ENCODE peak calls at places on chromosome 20, in eight cellular contexts. X is GM23338, N is tibial nerve, A is upper lobe of right lung, F is pancreas, M is cardiac muscle cell, P is stomach, D is colonic mucosa. I is an unnamed sample.

GRCh38 chr20:41054463-41055230 is 26.0 kb downstream of the TOP1 start:
- DNase-seq in X (no peak), N (no peak), A (no peak), F (no peak), M (no peak), P (no peak), D (no peak), I (no peak)

GRCh38 chr20:1377984-1378742 is 14.7 kb downstream of the FKBP1A start:
- DNase-seq in X (no peak), N (no peak), A (no peak), F (no peak), M (no peak), P (no peak), D (no peak), I (peak)

GRCh38 chr20:6142348-6142993 is 19.6 kb upstream of the FERMT1 start:
- DNase-seq in X (peak), N (peak), A (no peak), F (peak), M (peak), P (peak), D (peak), I (no peak)

GRCh38 chr20:19603390-19603753 is 154.7 kb upstream of the RIN2 start:
- DNase-seq in X (no peak), N (no peak), A (no peak), F (no peak), M (no peak), P (no peak), D (no peak), I (no peak)

GRCh38 chr20:18645851-18646250 is 58.0 kb downstream of the DTD1 start:
- DNase-seq in X (peak), N (no peak), A (no peak), F (no peak), M (no peak), P (no peak), D (no peak), I (no peak)

GRCh38 chr20:23490817-23491216 is at the start of gene CST8:
- DNase-seq in X (no peak), N (no peak), A (no peak), F (no peak), M (no peak), P (no peak), D (no peak), I (no peak)

GRCh38 chr20:45095753-45096371 is 5.1 kb downstream of the KCNS1 start:
- DNase-seq in X (peak), N (peak), A (no peak), F (no peak), M (peak), P (peak), D (peak), I (no peak)

GRCh38 chr20:52003415-52003814 is 188.2 kb downstream of the ZFP64 start:
- DNase-seq in X (no peak), N (no peak), A (no peak), F (no peak), M (no peak), P (no peak), D (no peak), I (no peak)

GRCh38 chr20:54220722-54221121 is 12.8 kb downstream of the PFDN4 start:
- DNase-seq in X (no peak), N (no peak), A (no peak), F (no peak), M (no peak), P (no peak), D (no peak), I (no peak)

GRCh38 chr20:40477805-40478204 is 211.2 kb downstream of the MAFB start:
- DNase-seq in X (no peak), N (no peak), A (no peak), F (no peak), M (no peak), P (no peak), D (no peak), I (no peak)

GRCh38 chr20:24442909-24443308 is 26.5 kb upstream of the SYNDIG1 start:
- DNase-seq in X (no peak), N (no peak), A (no peak), F (no peak), M (no peak), P (no peak), D (no peak), I (no peak)

GRCh38 chr20:61120595-61121515 is 131.2 kb upstream of the CDH4 start:
- DNase-seq in X (peak), N (peak), A (peak), F (peak), M (peak), P (no peak), D (peak), I (peak)

GRCh38 chr20:62980970-62981369 is 25.8 kb downstream of the BHLHE23 start:
- DNase-seq in X (peak), N (no peak), A (no peak), F (no peak), M (peak), P (no peak), D (no peak), I (no peak)

GRCh38 chr20:44302026-44302669 is 8.9 kb downstream of the FITM2 start:
- DNase-seq in X (no peak), N (no peak), A (peak), F (no peak), M (no peak), P (no peak), D (peak), I (peak)

GRCh38 chr20:4898282-4898681 is 103.0 kb downstream of the SLC23A2 start:
- DNase-seq in X (no peak), N (no peak), A (no peak), F (no peak), M (peak), P (peak), D (peak), I (peak)

GRCh38 chr20:24523661-24524060 is 54.2 kb downstream of the SYNDIG1 start:
- DNase-seq in X (no peak), N (no peak), A (no peak), F (no peak), M (no peak), P (no peak), D (no peak), I (no peak)

GRCh38 chr20:52190437-52191131 is 995 bp downstream of the ZFP64 start:
- DNase-seq in X (peak), N (peak), A (no peak), F (peak), M (peak), P (peak), D (peak), I (no peak)

GRCh38 chr20:2149507-2149906 is 47.9 kb downstream of the STK35 start:
- DNase-seq in X (peak), N (no peak), A (no peak), F (no peak), M (no peak), P (no peak), D (no peak), I (no peak)

GRCh38 chr20:45044601-45045000 is 56.3 kb downstream of the KCNS1 start:
- DNase-seq in X (no peak), N (no peak), A (no peak), F (no peak), M (no peak), P (no peak), D (no peak), I (no peak)

GRCh38 chr20:6575912-6576391 is 191.5 kb upstream of the BMP2 start:
- DNase-seq in X (no peak), N (no peak), A (no peak), F (no peak), M (peak), P (no peak), D (no peak), I (no peak)

DNA sequence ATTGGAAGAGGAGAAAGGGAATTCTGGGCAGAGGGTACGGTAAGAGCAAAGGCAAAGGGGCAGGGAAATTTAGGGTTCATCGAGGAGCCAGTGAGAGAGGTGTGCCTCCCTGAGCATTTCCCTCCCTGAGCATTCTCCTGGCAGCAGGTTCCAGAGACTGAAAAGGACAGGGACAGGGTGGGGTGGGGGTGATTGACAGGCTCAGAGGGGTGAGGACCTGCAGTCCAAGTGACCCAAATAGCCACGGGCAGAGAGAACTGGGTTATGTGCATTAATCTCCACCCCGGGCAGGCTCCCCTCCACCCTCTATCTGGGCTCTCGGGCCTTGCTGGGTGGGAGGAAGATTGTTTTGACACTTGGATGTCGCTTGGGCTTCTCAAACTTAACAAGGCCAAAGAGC is 69.5 kb downstream of the KCNB1 start:
- DNase-seq in X (no peak), N (no peak), A (no peak), F (no peak), M (no peak), P (no peak), D (no peak), I (no peak)
- H3K27ac ChIP-seq in X (no peak), N (no peak), A (no peak), F (no peak), M (no peak), P (no peak), D (no peak), I (no peak)

DNA sequence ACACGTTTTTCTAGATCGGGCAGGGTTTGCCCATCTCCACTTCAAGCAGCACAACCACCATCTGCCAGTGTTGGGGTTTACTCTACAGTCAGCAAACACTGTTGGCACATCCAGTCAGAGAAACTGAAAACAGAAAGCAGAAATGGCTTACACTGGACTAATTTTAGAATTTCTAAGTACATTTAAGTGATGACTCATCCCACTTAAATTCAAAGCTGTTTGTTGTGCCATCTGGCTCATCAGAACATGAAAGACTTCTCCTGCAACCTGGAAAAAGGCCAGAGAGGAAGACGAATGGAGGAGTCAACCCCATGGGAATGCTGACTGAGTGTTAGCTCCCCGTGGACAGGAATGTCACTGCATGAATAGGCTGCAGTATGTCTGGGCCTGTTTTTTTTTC is 21.8 kb downstream of the FAM209B start:
- DNase-seq in X (peak), N (peak), A (no peak), F (peak), M (peak), P (no peak), D (peak), I (peak)
- H3K27ac ChIP-seq in X (no peak), N (no peak), A (no peak), F (no peak), M (peak), P (no peak), D (no peak), I (peak)

GRCh38 chr20:46309945-46310344 is 1.6 kb upstream of the CDH22 start:
- DNase-seq in X (no peak), N (no peak), A (no peak), F (no peak), M (no peak), P (no peak), D (no peak), I (no peak)

GRCh38 chr20:46307999-46308257 is 370 bp downstream of the CDH22 start:
- DNase-seq in X (no peak), N (no peak), A (no peak), F (no peak), M (no peak), P (no peak), D (no peak), I (no peak)

GRCh38 chr20:46306743-46307138 is 1.6 kb downstream of the CDH22 start:
- DNase-seq in X (no peak), N (no peak), A (no peak), F (no peak), M (no peak), P (no peak), D (no peak), I (no peak)

GRCh38 chr20:46307139-46307998 is 929 bp downstream of the CDH22 start:
- DNase-seq in X (peak), N (no peak), A (peak), F (peak), M (peak), P (peak), D (peak), I (no peak)

GRCh38 chr20:46308258-46309157 is at the start of gene CDH22:
- DNase-seq in X (peak), N (no peak), A (no peak), F (no peak), M (peak), P (peak), D (no peak), I (no peak)
- H3K27ac ChIP-seq in X (no peak), N (no peak), A (no peak), F (no peak), M (no peak), P (no peak), D (no peak), I (no peak)

DNA sequence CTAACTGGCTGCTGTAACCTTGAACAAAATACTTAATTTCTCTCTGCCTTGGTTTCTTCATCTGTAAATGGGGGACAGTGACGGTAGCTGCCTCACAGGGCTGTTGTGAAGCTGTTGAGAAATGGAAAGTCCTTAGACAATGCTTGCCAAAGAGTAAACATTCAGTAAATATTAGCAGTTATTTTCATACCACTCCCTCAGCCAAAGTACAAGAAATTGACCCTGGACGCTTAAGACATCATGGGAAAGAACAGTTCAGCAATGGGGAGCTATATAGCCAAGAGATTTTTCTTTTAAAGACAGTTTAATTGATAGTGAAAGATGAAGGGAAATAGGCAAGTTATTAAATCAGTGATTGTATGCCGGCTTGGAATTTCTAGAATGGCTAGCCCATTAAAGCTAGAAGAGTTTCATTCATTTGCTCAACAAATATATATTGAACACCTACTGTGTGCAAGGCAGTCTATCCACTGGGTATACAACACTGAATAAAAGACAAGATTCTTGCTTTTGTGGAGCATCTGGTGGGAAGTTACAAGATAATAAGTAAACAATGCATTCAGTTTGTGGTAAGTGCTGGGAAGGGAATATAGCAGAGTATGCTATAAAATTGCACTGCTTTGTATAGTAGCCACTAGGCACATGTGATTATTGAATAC is 2.0 kb downstream of the CTNNBL1 start:
- DNase-seq in X (no peak), N (no peak), A (no peak), F (no peak), M (no peak), P (no peak), D (no peak), I (no peak)
- H3K27ac ChIP-seq in X (no peak), N (no peak), A (no peak), F (no peak), M (no peak), P (no peak), D (no peak), I (no peak)

DNA sequence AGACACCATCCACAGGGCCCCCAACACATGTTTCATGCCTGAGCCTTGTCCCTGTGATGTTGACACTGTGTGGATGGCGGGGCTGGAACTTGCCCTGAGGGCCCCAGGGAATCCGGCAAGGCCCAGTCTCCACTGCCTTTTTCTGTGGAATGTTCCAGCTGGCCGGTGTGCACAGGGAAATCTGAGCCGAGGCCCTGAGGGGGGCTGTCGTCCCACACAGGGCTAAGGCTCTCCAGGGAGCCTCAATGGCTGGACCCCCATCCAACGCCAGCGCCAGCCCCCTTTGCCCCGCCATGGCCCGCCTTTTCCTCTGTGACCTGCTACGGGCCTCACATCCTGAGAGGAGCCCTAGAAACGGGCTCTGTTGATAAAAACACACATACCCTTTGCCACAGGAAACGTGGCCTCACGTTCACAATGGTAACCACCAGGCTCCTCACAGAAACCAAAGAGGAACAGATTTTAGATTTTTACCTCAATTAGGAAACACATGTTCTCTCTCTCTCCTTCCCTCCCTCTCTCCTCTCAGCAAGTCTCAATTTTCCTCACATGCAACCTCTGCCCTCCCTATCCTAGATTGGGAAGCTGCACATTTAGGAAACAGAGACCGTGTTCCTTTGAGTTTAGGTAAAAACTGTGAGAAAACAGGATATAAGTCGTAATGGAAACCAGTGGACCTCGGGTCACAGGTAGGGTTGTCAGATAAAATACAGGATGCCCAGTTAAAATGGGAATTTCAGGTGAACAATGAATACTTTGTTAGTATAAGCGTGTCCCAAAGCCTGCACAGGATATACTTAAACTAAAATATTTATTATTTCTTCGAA is 13.7 kb upstream of the ZNF831 start:
- DNase-seq in X (no peak), N (no peak), A (no peak), F (no peak), M (no peak), P (no peak), D (no peak), I (no peak)
- H3K27ac ChIP-seq in X (no peak), N (no peak), A (no peak), F (no peak), M (no peak), P (peak), D (peak), I (no peak)